ENCODE peak calls at places on chromosomes 2 and 18, in ten cellular contexts. One of them, this sample, is unnamed.

GRCh38 chr2:219523031-219523671 is 8.9 kb downstream of the ASIC4 start:
- DNase-seq in tibial nerve: no peak
- DNase-seq in IMR-90: no peak
- DNase-seq in tibial artery: no peak
- DNase-seq in psoas muscle: no peak
- DNase-seq in heart left ventricle: no peak
- DNase-seq in endodermal cell: peak
- DNase-seq in WERI-Rb-1: peak
- DNase-seq in esophagus squamous epithelium: no peak
- DNase-seq in spleen: no peak
- DNase-seq in this sample: no peak

GRCh38 chr2:821546-821945 is 129.1 kb upstream of the SNTG2 start:
- DNase-seq in tibial nerve: no peak
- DNase-seq in IMR-90: no peak
- DNase-seq in tibial artery: no peak
- DNase-seq in psoas muscle: no peak
- DNase-seq in heart left ventricle: no peak
- DNase-seq in endodermal cell: no peak
- DNase-seq in WERI-Rb-1: no peak
- DNase-seq in esophagus squamous epithelium: no peak
- DNase-seq in spleen: peak
- DNase-seq in this sample: no peak

GRCh38 chr2:73202156-73203054 is at the start of gene NOTO:
- DNase-seq in tibial nerve: no peak
- DNase-seq in IMR-90: no peak
- DNase-seq in tibial artery: no peak
- DNase-seq in psoas muscle: no peak
- DNase-seq in heart left ventricle: no peak
- DNase-seq in endodermal cell: peak
- DNase-seq in WERI-Rb-1: no peak
- DNase-seq in esophagus squamous epithelium: no peak
- DNase-seq in spleen: no peak
- DNase-seq in this sample: no peak

GRCh38 chr2:72793798-72794447 is 31.9 kb downstream of the EXOC6B start:
- DNase-seq in tibial nerve: no peak
- DNase-seq in IMR-90: peak
- DNase-seq in tibial artery: no peak
- DNase-seq in psoas muscle: no peak
- DNase-seq in heart left ventricle: no peak
- DNase-seq in endodermal cell: no peak
- DNase-seq in WERI-Rb-1: no peak
- DNase-seq in esophagus squamous epithelium: no peak
- DNase-seq in spleen: no peak
- DNase-seq in this sample: peak

GRCh38 chr2:102100371-102101096 is 42.0 kb upstream of the IL1R1 start:
- DNase-seq in tibial nerve: no peak
- DNase-seq in IMR-90: peak
- DNase-seq in tibial artery: no peak
- DNase-seq in psoas muscle: no peak
- DNase-seq in heart left ventricle: no peak
- DNase-seq in endodermal cell: no peak
- DNase-seq in WERI-Rb-1: no peak
- DNase-seq in esophagus squamous epithelium: no peak
- DNase-seq in spleen: no peak
- DNase-seq in this sample: no peak

GRCh38 chr2:178322068-178322467 is 127.8 kb downstream of the OSBPL6 start:
- DNase-seq in tibial nerve: no peak
- DNase-seq in IMR-90: no peak
- DNase-seq in tibial artery: no peak
- DNase-seq in psoas muscle: no peak
- DNase-seq in heart left ventricle: no peak
- DNase-seq in endodermal cell: no peak
- DNase-seq in WERI-Rb-1: no peak
- DNase-seq in esophagus squamous epithelium: no peak
- DNase-seq in spleen: no peak
- DNase-seq in this sample: no peak

GRCh38 chr18:2554671-2555070 is 16.6 kb downstream of the METTL4 start:
- DNase-seq in tibial nerve: no peak
- DNase-seq in IMR-90: no peak
- DNase-seq in tibial artery: no peak
- DNase-seq in psoas muscle: no peak
- DNase-seq in heart left ventricle: no peak
- DNase-seq in endodermal cell: no peak
- DNase-seq in WERI-Rb-1: no peak
- DNase-seq in esophagus squamous epithelium: no peak
- DNase-seq in spleen: no peak
- DNase-seq in this sample: no peak

GRCh38 chr2:120778244-120778643 is 42.6 kb downstream of the GLI2 start:
- DNase-seq in tibial nerve: no peak
- DNase-seq in IMR-90: peak
- DNase-seq in tibial artery: no peak
- DNase-seq in psoas muscle: no peak
- DNase-seq in heart left ventricle: no peak
- DNase-seq in endodermal cell: peak
- DNase-seq in WERI-Rb-1: no peak
- DNase-seq in esophagus squamous epithelium: no peak
- DNase-seq in spleen: no peak
- DNase-seq in this sample: no peak

GRCh38 chr2:150620860-150621259 is 133.4 kb upstream of the RND3 start:
- DNase-seq in tibial nerve: no peak
- DNase-seq in IMR-90: peak
- DNase-seq in tibial artery: no peak
- DNase-seq in psoas muscle: no peak
- DNase-seq in heart left ventricle: no peak
- DNase-seq in endodermal cell: no peak
- DNase-seq in WERI-Rb-1: no peak
- DNase-seq in esophagus squamous epithelium: no peak
- DNase-seq in spleen: no peak
- DNase-seq in this sample: peak

GRCh38 chr2:150620371-150620770 is 132.9 kb upstream of the RND3 start:
- DNase-seq in tibial nerve: no peak
- DNase-seq in IMR-90: no peak
- DNase-seq in tibial artery: no peak
- DNase-seq in psoas muscle: no peak
- DNase-seq in heart left ventricle: no peak
- DNase-seq in endodermal cell: no peak
- DNase-seq in WERI-Rb-1: no peak
- DNase-seq in esophagus squamous epithelium: no peak
- DNase-seq in spleen: no peak
- DNase-seq in this sample: no peak

GRCh38 chr2:150624001-150624401 is 136.5 kb upstream of the RND3 start:
- DNase-seq in tibial nerve: no peak
- DNase-seq in IMR-90: no peak
- DNase-seq in tibial artery: no peak
- DNase-seq in psoas muscle: no peak
- DNase-seq in heart left ventricle: no peak
- DNase-seq in endodermal cell: no peak
- DNase-seq in WERI-Rb-1: no peak
- DNase-seq in esophagus squamous epithelium: no peak
- DNase-seq in spleen: no peak
- DNase-seq in this sample: no peak

GRCh38 chr2:150619607-150620330 is 132.3 kb upstream of the RND3 start:
- DNase-seq in tibial nerve: no peak
- DNase-seq in IMR-90: peak
- DNase-seq in tibial artery: no peak
- DNase-seq in psoas muscle: peak
- DNase-seq in heart left ventricle: no peak
- DNase-seq in endodermal cell: no peak
- DNase-seq in WERI-Rb-1: no peak
- DNase-seq in esophagus squamous epithelium: no peak
- DNase-seq in spleen: no peak
- DNase-seq in this sample: peak

DNA sequence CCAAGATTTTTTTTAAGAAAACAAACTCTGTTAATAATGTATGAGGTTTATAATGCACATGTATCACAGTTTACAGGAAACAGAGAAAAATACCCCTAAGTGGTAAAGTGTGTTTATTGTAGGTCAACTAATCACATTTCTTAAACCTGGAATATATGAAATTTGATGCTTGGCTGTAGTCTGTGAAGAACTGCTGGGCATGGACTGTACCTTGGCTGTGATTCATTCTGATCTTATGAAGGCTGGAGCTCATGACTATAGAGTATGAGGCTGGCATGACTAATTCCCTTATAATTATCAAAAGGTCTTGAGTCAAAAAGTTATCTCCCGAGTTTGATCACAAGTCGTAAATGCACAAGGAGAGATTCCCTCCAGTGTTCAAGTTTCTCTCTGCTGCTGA is 134.3 kb upstream of the RND3 start:
- DNase-seq in tibial nerve: no peak
- DNase-seq in IMR-90: peak
- DNase-seq in tibial artery: no peak
- DNase-seq in psoas muscle: no peak
- DNase-seq in heart left ventricle: no peak
- DNase-seq in endodermal cell: no peak
- DNase-seq in WERI-Rb-1: no peak
- DNase-seq in esophagus squamous epithelium: no peak
- DNase-seq in spleen: no peak
- DNase-seq in this sample: peak
- H3K27ac ChIP-seq in tibial nerve: no peak
- H3K27ac ChIP-seq in IMR-90: peak
- H3K27ac ChIP-seq in tibial artery: peak
- H3K27ac ChIP-seq in psoas muscle: peak
- H3K27ac ChIP-seq in heart left ventricle: no peak
- H3K27ac ChIP-seq in endodermal cell: no peak
- H3K27ac ChIP-seq in WERI-Rb-1: no peak
- H3K27ac ChIP-seq in esophagus squamous epithelium: no peak
- H3K27ac ChIP-seq in spleen: no peak
- H3K27ac ChIP-seq in this sample: peak

GRCh38 chr2:152174574-152174973 is 989 bp downstream of the STAM2 start:
- DNase-seq in tibial nerve: no peak
- DNase-seq in IMR-90: no peak
- DNase-seq in tibial artery: no peak
- DNase-seq in psoas muscle: no peak
- DNase-seq in heart left ventricle: no peak
- DNase-seq in endodermal cell: no peak
- DNase-seq in WERI-Rb-1: no peak
- DNase-seq in esophagus squamous epithelium: no peak
- DNase-seq in spleen: no peak
- DNase-seq in this sample: no peak

GRCh38 chr2:152176113-152176714 is 651 bp upstream of the STAM2 start:
- DNase-seq in tibial nerve: no peak
- DNase-seq in IMR-90: peak
- DNase-seq in tibial artery: no peak
- DNase-seq in psoas muscle: no peak
- DNase-seq in heart left ventricle: no peak
- DNase-seq in endodermal cell: no peak
- DNase-seq in WERI-Rb-1: no peak
- DNase-seq in esophagus squamous epithelium: no peak
- DNase-seq in spleen: no peak
- DNase-seq in this sample: peak

GRCh38 chr2:152175012-152175367 is 573 bp downstream of the STAM2 start:
- DNase-seq in tibial nerve: no peak
- DNase-seq in IMR-90: no peak
- DNase-seq in tibial artery: no peak
- DNase-seq in psoas muscle: no peak
- DNase-seq in heart left ventricle: no peak
- DNase-seq in endodermal cell: no peak
- DNase-seq in WERI-Rb-1: no peak
- DNase-seq in esophagus squamous epithelium: no peak
- DNase-seq in spleen: no peak
- DNase-seq in this sample: no peak

GRCh38 chr2:152171733-152172132 is 3.8 kb downstream of the STAM2 start:
- DNase-seq in tibial nerve: no peak
- DNase-seq in IMR-90: no peak
- DNase-seq in tibial artery: no peak
- DNase-seq in psoas muscle: no peak
- DNase-seq in heart left ventricle: no peak
- DNase-seq in endodermal cell: no peak
- DNase-seq in WERI-Rb-1: no peak
- DNase-seq in esophagus squamous epithelium: no peak
- DNase-seq in spleen: no peak
- DNase-seq in this sample: no peak

GRCh38 chr2:152175368-152176112 is at the start of gene STAM2:
- DNase-seq in tibial nerve: peak
- DNase-seq in IMR-90: peak
- DNase-seq in tibial artery: peak
- DNase-seq in psoas muscle: peak
- DNase-seq in heart left ventricle: peak
- DNase-seq in endodermal cell: peak
- DNase-seq in WERI-Rb-1: peak
- DNase-seq in esophagus squamous epithelium: peak
- DNase-seq in spleen: peak
- DNase-seq in this sample: peak
- TF ChIP-seq CTCF in tibial nerve: peak
- TF ChIP-seq CTCF in IMR-90: peak
- TF ChIP-seq CTCF in tibial artery: peak
- TF ChIP-seq CTCF in psoas muscle: peak
- TF ChIP-seq CTCF in heart left ventricle: peak
- TF ChIP-seq CTCF in endodermal cell: peak
- TF ChIP-seq CTCF in WERI-Rb-1: peak
- TF ChIP-seq CTCF in esophagus squamous epithelium: peak
- TF ChIP-seq CTCF in spleen: peak
- TF ChIP-seq CTCF in this sample: peak

DNA sequence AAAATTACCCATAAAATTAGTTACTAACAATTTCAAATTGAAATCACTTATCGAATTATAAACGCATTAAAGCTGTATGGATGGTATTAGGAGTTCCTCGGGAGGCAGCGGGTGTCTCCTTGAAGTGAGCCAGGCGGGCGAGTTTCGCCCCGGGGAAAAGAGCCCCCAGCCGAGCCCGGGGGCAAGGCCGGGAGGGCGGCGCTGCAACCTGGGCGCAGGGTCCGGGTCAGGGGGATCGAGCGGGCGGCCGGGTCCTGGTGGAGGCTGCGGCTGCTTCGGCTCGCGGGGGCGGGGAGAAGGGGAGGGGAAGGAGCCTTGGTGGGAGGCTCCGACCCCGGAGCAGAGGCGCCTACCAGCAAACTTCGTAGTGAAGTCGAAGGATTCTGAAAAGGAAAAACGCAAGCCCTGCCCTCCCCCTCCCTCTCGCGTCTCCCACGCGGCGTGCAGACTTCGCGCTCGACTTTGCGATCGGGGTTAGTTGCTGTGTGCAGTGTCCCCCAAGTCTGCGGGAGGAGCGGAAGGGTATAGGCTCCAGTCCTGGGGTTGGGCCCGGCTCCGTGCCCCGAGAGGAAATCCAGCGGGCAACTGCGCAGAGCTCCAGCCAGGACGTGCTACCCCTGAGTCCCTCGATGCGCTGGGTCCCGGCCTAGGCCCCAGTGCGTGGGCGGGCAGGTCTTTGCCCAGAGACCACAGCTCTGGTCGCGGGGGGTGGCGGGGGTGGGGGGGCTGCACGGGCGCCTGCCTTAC is 140.9 kb downstream of the MEIS1 start:
- DNase-seq in tibial nerve: no peak
- DNase-seq in IMR-90: peak
- DNase-seq in tibial artery: no peak
- DNase-seq in psoas muscle: peak
- DNase-seq in heart left ventricle: peak
- DNase-seq in endodermal cell: peak
- DNase-seq in WERI-Rb-1: peak
- DNase-seq in esophagus squamous epithelium: no peak
- DNase-seq in spleen: peak
- DNase-seq in this sample: no peak
- H3K27ac ChIP-seq in tibial nerve: peak
- H3K27ac ChIP-seq in IMR-90: peak
- H3K27ac ChIP-seq in tibial artery: peak
- H3K27ac ChIP-seq in psoas muscle: no peak
- H3K27ac ChIP-seq in heart left ventricle: no peak
- H3K27ac ChIP-seq in endodermal cell: peak
- H3K27ac ChIP-seq in WERI-Rb-1: no peak
- H3K27ac ChIP-seq in esophagus squamous epithelium: peak
- H3K27ac ChIP-seq in spleen: peak
- H3K27ac ChIP-seq in this sample: no peak

GRCh38 chr2:226701052-226701451 is 98.6 kb downstream of the IRS1 start:
- DNase-seq in tibial nerve: no peak
- DNase-seq in IMR-90: peak
- DNase-seq in tibial artery: no peak
- DNase-seq in psoas muscle: no peak
- DNase-seq in heart left ventricle: no peak
- DNase-seq in endodermal cell: no peak
- DNase-seq in WERI-Rb-1: no peak
- DNase-seq in esophagus squamous epithelium: no peak
- DNase-seq in spleen: no peak
- DNase-seq in this sample: peak

GRCh38 chr2:226698671-226699070 is 100.9 kb downstream of the IRS1 start:
- DNase-seq in tibial nerve: no peak
- DNase-seq in IMR-90: no peak
- DNase-seq in tibial artery: no peak
- DNase-seq in psoas muscle: no peak
- DNase-seq in heart left ventricle: no peak
- DNase-seq in endodermal cell: no peak
- DNase-seq in WERI-Rb-1: no peak
- DNase-seq in esophagus squamous epithelium: no peak
- DNase-seq in spleen: no peak
- DNase-seq in this sample: no peak

GRCh38 chr2:226703501-226703900 is 96.1 kb downstream of the IRS1 start:
- DNase-seq in tibial nerve: no peak
- DNase-seq in IMR-90: no peak
- DNase-seq in tibial artery: no peak
- DNase-seq in psoas muscle: no peak
- DNase-seq in heart left ventricle: no peak
- DNase-seq in endodermal cell: no peak
- DNase-seq in WERI-Rb-1: peak
- DNase-seq in esophagus squamous epithelium: no peak
- DNase-seq in spleen: no peak
- DNase-seq in this sample: no peak

GRCh38 chr2:226694910-226695309 is 104.7 kb downstream of the IRS1 start:
- DNase-seq in tibial nerve: no peak
- DNase-seq in IMR-90: no peak
- DNase-seq in tibial artery: no peak
- DNase-seq in psoas muscle: no peak
- DNase-seq in heart left ventricle: no peak
- DNase-seq in endodermal cell: no peak
- DNase-seq in WERI-Rb-1: no peak
- DNase-seq in esophagus squamous epithelium: no peak
- DNase-seq in spleen: no peak
- DNase-seq in this sample: no peak

DNA sequence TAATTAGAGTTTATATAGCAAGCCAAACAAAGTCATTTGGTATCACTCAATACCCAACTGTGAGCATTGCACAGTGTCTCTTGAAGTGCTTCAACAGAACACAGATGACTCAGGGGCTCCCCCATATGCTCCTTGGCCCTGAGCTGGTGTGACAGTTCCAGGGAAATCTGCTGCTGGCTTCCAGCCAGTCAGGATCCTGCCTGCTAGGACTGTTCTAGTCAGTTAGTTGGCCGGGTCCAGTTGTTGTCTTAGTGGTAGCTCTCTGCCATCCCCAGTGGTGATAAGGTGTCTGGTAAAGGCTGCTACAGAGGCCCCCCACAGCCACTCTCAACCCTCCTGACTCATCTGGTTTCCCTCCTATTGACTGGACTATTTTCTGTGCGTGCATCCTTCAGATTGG is 100.3 kb downstream of the IRS1 start:
- DNase-seq in tibial nerve: peak
- DNase-seq in IMR-90: peak
- DNase-seq in tibial artery: peak
- DNase-seq in psoas muscle: peak
- DNase-seq in heart left ventricle: peak
- DNase-seq in endodermal cell: no peak
- DNase-seq in WERI-Rb-1: no peak
- DNase-seq in esophagus squamous epithelium: no peak
- DNase-seq in spleen: no peak
- DNase-seq in this sample: peak
- TF ChIP-seq CTCF in tibial nerve: no peak
- TF ChIP-seq CTCF in IMR-90: no peak
- TF ChIP-seq CTCF in tibial artery: no peak
- TF ChIP-seq CTCF in psoas muscle: peak
- TF ChIP-seq CTCF in heart left ventricle: peak
- TF ChIP-seq CTCF in endodermal cell: no peak
- TF ChIP-seq CTCF in WERI-Rb-1: no peak
- TF ChIP-seq CTCF in esophagus squamous epithelium: no peak
- TF ChIP-seq CTCF in spleen: no peak
- TF ChIP-seq CTCF in this sample: peak